ENCODE peak calls at places on chromosomes 11 and 22, in eight cellular contexts. F is MM.1S; U is progenitor cell of endocrine pancreas; G is ascending aorta; Z is choroid plexus epithelial cell; S is fibroblast of pulmonary artery; P is CD8-positive, alpha-beta T cell; Y is transverse colon. K is an unnamed sample.

GRCh38 chr11:24900960-24901549 is 404.2 kb downstream of the LUZP2 start:
- DNase-seq in F (no peak), U (no peak), G (no peak), Z (no peak), S (no peak), P (no peak), Y (no peak), K (no peak)

GRCh38 chr22:44995715-44996114 is 14.1 kb downstream of the PHF21B start:
- DNase-seq in F (no peak), U (no peak), G (no peak), Z (no peak), S (no peak), P (no peak), Y (no peak), K (no peak)

GRCh38 chr22:43642319-43642718 is 169.8 kb downstream of the EFCAB6 start:
- DNase-seq in F (peak; percentile 38), U (no peak), G (no peak), Z (no peak), S (no peak), P (no peak), Y (no peak), K (no peak)

GRCh38 chr11:111402411-111402810 is 23.3 kb upstream of the POU2AF1 start:
- DNase-seq in F (no peak), U (no peak), G (no peak), Z (no peak), S (no peak), P (no peak), Y (no peak), K (no peak)

GRCh38 chr11:44205358-44205757 is 104.6 kb downstream of the ALX4 start:
- DNase-seq in F (no peak), U (no peak), G (no peak), Z (no peak), S (no peak), P (no peak), Y (no peak), K (no peak)

GRCh38 chr11:95575517-95575916 is 214.1 kb downstream of the FAM76B start:
- DNase-seq in F (no peak), U (no peak), G (no peak), Z (no peak), S (no peak), P (no peak), Y (no peak), K (no peak)

GRCh38 chr11:65432686-65433582 is 10.3 kb downstream of the NEAT1 start:
- DNase-seq in F (peak; percentile 37), U (no peak), G (no peak), Z (peak; percentile 73), S (peak; percentile 72), P (no peak), Y (peak; percentile 3), K (no peak)

GRCh38 chr11:48116843-48117242 is 99.8 kb upstream of the OR4B1 start:
- DNase-seq in F (peak; percentile 22), U (no peak), G (no peak), Z (peak; percentile 44), S (peak; percentile 48), P (no peak), Y (no peak), K (no peak)

GRCh38 chr11:131867457-131868257 is 497.2 kb downstream of the NTM start:
- DNase-seq in F (peak; percentile 34), U (peak; percentile 62), G (no peak), Z (peak; percentile 95), S (peak; percentile 92), P (no peak), Y (peak; percentile 47), K (peak; percentile 53)

GRCh38 chr11:12287009-12287373 is 90.4 kb upstream of the PARVA start:
- DNase-seq in F (no peak), U (no peak), G (no peak), Z (peak; percentile 97), S (peak; percentile 96), P (no peak), Y (peak; percentile 35), K (no peak)

GRCh38 chr11:60078021-60078420 is 10.4 kb upstream of the MS4A2 start:
- DNase-seq in F (no peak), U (no peak), G (no peak), Z (no peak), S (no peak), P (no peak), Y (no peak), K (no peak)

GRCh38 chr22:27961182-27961581 is 42.1 kb upstream of the PITPNB start:
- DNase-seq in F (no peak), U (no peak), G (no peak), Z (no peak), S (no peak), P (no peak), Y (no peak), K (no peak)

GRCh38 chr11:28559497-28559896 is 451.3 kb downstream of the METTL15 start:
- DNase-seq in F (no peak), U (no peak), G (no peak), Z (peak; percentile 46), S (peak; percentile 61), P (no peak), Y (no peak), K (no peak)

GRCh38 chr11:44857490-44857889 is 93.2 kb downstream of the TP53I11 start:
- DNase-seq in F (no peak), U (no peak), G (no peak), Z (no peak), S (no peak), P (no peak), Y (no peak), K (no peak)

DNA sequence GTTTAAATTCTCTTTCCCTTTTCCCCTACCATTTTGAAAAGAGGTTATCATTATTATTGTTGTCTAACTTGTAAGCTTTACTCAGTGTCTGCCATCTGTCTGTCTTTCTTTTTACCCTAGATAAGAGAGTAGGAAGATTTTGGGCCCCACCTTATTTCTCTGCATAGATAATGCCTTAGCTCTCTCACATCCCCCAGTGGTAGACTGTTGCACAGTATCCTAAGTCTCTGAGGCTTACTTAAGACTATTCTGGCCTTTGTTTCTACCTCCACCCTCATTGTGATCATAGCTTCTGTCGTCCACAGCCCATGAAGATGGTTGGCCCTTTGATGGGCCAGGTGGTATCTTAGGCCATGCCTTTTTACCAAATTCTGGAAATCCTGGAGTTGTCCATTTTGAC is 3.6 kb upstream of the OR51L1 start:
- DNase-seq in F (peak; percentile 24), U (no peak), G (no peak), Z (peak; percentile 56), S (peak; percentile 11), P (no peak), Y (no peak), K (no peak)
- TF ChIP-seq CTCF in F (peak; percentile 15), U (no peak), G (no peak), Z (peak; percentile 69), S (peak; percentile 33), P (no peak), Y (no peak), K (no peak)

DNA sequence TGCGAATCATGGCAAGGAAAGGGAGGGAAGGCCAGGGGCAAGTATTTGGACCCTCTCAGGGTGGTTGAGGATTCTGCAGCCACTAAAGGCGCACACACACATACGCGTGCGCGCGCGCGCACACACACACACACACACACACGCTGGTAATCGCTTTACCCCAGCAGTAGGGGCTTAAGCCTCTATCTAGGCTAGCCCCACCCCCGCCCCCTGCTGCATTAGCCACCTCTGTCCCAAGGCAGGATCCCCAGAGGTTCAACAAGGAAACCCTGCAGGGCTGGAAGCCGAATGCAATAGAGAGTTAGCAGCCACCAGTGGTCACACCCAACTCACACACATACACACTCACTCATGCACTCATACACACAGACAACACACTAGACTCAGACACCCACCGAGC is 28.6 kb upstream of the ELFN2 start:
- DNase-seq in F (no peak), U (no peak), G (no peak), Z (peak; percentile 31), S (peak; percentile 17), P (no peak), Y (no peak), K (no peak)
- TF ChIP-seq CTCF in F (no peak), U (no peak), G (no peak), Z (no peak), S (no peak), P (no peak), Y (no peak), K (no peak)

GRCh38 chr11:122020902-122021301 is 95.1 kb downstream of the BLID start:
- DNase-seq in F (no peak), U (no peak), G (no peak), Z (peak; percentile 61), S (peak; percentile 61), P (no peak), Y (no peak), K (no peak)
- TF ChIP-seq CTCF in F (peak; percentile 13), U (peak; percentile 54), G (peak; percentile 40), Z (peak; percentile 72), S (peak; percentile 66), P (no peak), Y (no peak), K (no peak)

GRCh38 chr11:63916837-63917684 is at the start of gene RCOR2:
- DNase-seq in F (peak; percentile 74), U (peak; percentile 74), G (no peak), Z (peak; percentile 81), S (peak; percentile 89), P (peak; percentile 57), Y (peak; percentile 79), K (no peak)

GRCh38 chr11:63914896-63915681 is 1.9 kb downstream of the RCOR2 start:
- DNase-seq in F (no peak), U (no peak), G (no peak), Z (no peak), S (no peak), P (no peak), Y (no peak), K (no peak)

GRCh38 chr11:63917685-63918523 is 940 bp upstream of the RCOR2 start:
- DNase-seq in F (peak; percentile 13), U (no peak), G (peak; percentile 50), Z (peak; percentile 38), S (peak; percentile 17), P (peak; percentile 48), Y (peak; percentile 62), K (no peak)

GRCh38 chr11:63913866-63914830 is 2.8 kb downstream of the RCOR2 start:
- DNase-seq in F (no peak), U (no peak), G (no peak), Z (no peak), S (no peak), P (no peak), Y (no peak), K (no peak)

DNA sequence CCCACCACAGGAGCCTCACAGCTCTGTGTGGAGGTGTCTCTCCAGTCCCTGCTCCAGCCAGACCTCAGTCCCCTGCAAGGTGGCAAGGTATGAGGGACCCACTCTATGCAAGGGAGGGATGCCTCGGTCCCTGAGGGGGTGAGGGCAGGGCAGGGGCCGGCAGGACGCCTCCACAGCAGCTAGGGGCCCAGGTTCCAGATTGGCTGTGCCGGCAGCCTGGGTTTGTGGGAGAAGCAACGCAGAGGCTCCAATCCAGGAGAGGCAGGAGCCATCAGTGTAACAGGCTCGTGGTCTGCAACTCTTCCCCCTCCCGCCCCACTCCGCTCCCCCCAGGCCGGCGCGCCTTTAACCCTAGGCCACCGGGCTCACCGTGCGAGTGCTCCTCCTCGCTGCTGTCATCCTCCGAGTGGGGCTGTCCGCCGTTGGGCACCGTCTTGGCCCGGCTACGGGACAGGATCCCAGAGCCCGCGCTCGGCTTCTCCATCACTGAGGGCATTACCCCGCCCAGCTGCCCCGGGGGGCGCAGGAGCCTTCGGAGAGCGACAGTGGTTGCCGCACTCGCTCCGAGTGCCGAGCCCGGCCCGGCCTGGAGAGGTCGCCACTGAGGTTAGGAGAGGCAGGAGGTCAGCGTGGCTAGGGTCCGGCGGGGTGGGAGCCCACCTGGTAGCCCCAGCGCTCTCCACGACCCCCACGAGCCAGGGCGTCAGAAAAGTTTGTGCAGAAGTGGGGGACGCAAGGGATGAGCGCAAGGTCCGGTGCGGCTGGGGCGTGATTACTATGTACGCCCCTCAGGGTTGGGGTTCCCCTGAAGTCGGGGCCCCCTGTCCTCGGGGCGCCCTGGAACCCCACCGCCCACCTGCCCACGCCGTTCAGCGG is 765 bp downstream of the RCOR2 start:
- DNase-seq in F (no peak), U (peak; percentile 76), G (no peak), Z (peak; percentile 24), S (peak; percentile 23), P (peak; percentile 39), Y (peak; percentile 61), K (no peak)
- TF ChIP-seq CTCF in F (peak; percentile 58), U (peak; percentile 73), G (peak; percentile 56), Z (peak; percentile 54), S (peak; percentile 43), P (peak; percentile 46), Y (peak; percentile 55), K (no peak)

K was measured in omental fat pad.